ENCODE peak calls at places on chromosomes 1 and 21, in four cellular contexts. P is prostate gland, E is astrocyte of the spinal cord, D is testis. H is an unnamed sample.

GRCh38 chr1:39623053-39623452 is 16.4 kb downstream of the HEYL start:
- DNase-seq in E (no peak), P (no peak), D (peak; percentile 60), H (no peak)

GRCh38 chr1:33692216-33693188 is 171.4 kb upstream of the HMGB4 start:
- DNase-seq in P (no peak), D (no peak), E (no peak), H (no peak)

GRCh38 chr1:205604825-205605544 is 26.8 kb downstream of the ELK4 start:
- DNase-seq in E (no peak), D (no peak), P (no peak), H (no peak)

GRCh38 chr1:17239420-17239819 is 9.5 kb upstream of the PADI3 start:
- DNase-seq in P (no peak), E (peak; percentile 96), D (peak; percentile 82), H (peak; percentile 30)

GRCh38 chr21:45822002-45822397 is 159.6 kb upstream of the COL6A1 start:
- DNase-seq in P (no peak), E (no peak), D (peak; percentile 4), H (no peak)

GRCh38 chr1:51989582-51990477 is 670 bp downstream of the RAB3B start:
- DNase-seq in D (no peak), P (no peak), E (no peak), H (no peak)

GRCh38 chr1:47508900-47509488 is 71.2 kb downstream of the FOXD2 start:
- DNase-seq in E (peak; percentile 31), P (no peak), D (no peak), H (no peak)

GRCh38 chr1:70922196-70922595 is 125.4 kb downstream of the PTGER3 start:
- DNase-seq in D (no peak), P (no peak), E (peak; percentile 2), H (no peak)

GRCh38 chr1:206952182-206952581 is 5.9 kb upstream of the PIGR start:
- DNase-seq in D (no peak), P (no peak), E (no peak), H (no peak)

GRCh38 chr1:68120136-68120791 is 69.8 kb upstream of the DIRAS3 start:
- DNase-seq in P (peak; percentile 66), E (peak; percentile 87), D (peak; percentile 75), H (no peak)

GRCh38 chr1:206002833-206003532 is at the start of gene RAB7B:
- DNase-seq in D (peak; percentile 80), E (peak; percentile 59), P (peak; percentile 61), H (no peak)

GRCh38 chr1:161115132-161115711 is 2.6 kb downstream of the PFDN2 start:
- DNase-seq in E (peak; percentile 93), D (no peak), P (no peak), H (no peak)

GRCh38 chr1:161121042-161121441 is 3.1 kb downstream of the NIT1 start:
- DNase-seq in P (no peak), D (no peak), E (no peak), H (no peak)

GRCh38 chr1:161119017-161119378 is 1.1 kb downstream of the NIT1 start:
- DNase-seq in E (no peak), D (no peak), P (no peak), H (no peak)

GRCh38 chr1:161119379-161120061 is 1.6 kb downstream of the NIT1 start:
- DNase-seq in E (peak; percentile 69), D (no peak), P (no peak), H (no peak)

DNA sequence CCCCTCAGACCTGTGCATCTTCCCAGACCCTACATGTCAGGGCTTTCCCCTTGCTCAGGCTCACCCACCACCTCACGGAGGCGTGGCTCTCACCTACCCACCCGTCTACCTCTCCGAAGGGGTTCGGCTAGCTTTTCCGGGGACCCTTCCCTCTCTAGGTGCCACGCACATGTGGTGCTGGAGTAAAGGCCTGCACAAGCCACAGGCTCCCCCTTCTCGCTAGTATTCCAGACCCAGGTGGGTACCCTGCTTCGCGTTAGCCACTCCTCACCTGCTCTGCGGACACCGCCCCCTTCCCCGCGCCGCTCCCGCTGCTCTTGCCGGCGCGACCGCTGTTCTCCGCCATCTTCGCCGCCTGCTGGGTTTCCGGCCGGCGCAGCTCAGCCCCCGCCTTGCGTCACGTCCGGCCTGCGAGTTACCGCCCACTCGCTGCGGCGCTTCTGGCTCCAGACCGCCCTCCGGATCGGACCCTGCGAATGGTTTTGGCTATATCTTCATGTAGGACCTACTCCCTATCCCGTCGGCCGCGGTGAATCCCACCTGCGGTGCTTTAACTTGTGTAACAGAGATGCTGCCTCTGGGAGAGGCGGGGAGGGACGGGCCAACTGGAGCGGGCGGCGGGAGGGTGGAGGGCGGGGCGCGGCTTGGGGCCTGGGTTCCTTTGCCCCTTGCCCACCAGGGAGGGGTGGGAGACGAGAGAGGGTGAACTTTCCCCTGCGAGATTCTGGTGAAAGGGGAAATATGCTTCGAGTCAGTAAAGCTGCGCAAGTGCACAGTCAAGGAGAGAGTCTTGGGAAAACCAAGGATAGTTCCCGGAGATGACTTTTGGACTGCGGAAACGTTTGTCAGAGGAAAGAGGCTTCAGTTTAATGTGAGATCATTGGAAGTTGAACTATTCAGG is at the start of the genes NIT1 and PFDN2:
- DNase-seq in E (peak; percentile 90), P (peak; percentile 79), D (peak; percentile 92), H (peak; percentile 92)
- TF ChIP-seq CTCF in E (no peak), P (no peak), D (no peak), H (no peak)

GRCh38 chr1:61079898-61080336 is 2.4 kb upstream of the NFIA start:
- DNase-seq in P (peak; percentile 81), D (peak; percentile 90), E (peak; percentile 86), H (no peak)
- TF ChIP-seq CTCF in P (no peak), D (peak; percentile 16), E (peak; percentile 35), H (peak; percentile 41)

DNA sequence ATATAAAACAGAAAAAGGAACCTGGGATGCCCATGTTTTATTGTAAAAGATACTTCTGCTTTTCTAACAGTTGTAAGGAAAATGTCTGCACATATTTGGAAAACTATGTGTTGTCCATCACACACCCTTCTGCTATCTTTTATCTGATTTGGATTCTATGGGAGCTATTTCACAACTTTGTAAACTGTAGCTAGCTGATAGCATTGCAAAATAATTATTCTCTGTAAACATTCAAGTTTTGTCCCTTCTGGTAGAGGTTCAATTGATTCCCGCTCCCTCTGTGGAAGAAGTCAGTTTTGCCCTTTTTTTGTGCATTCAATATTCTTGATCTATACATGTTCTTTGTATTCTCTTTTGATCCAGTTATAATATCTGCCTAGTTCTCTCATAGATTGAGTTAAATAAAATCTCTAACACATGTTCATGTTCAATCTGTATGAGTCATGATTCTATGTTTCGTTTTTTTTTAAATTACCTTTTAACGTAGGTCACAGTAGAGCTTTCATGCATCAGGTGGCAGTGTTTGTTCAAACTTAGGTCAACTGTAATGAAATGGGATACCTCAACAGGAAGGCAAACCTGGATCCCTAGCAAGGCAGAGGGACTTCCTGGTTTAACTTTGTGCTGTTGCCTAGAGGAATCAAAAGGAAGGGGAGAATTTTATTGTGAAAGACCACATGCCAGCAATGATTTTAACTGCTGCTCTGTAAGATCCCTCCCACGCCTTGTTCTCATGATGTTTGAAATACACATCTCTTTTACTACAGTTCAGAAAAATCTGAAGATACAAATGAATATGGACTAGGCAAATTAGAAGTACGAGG is 26.0 kb upstream of the BCL9 start:
- DNase-seq in E (peak; percentile 58), D (no peak), P (peak; percentile 77), H (no peak)
- TF ChIP-seq CTCF in E (no peak), D (no peak), P (no peak), H (no peak)

GRCh38 chr1:164519426-164519825 is 39.6 kb upstream of the PBX1 start:
- DNase-seq in P (no peak), E (no peak), D (no peak), H (no peak)

GRCh38 chr1:164518692-164519332 is 40.2 kb upstream of the PBX1 start:
- DNase-seq in P (no peak), E (no peak), D (no peak), H (no peak)

DNA sequence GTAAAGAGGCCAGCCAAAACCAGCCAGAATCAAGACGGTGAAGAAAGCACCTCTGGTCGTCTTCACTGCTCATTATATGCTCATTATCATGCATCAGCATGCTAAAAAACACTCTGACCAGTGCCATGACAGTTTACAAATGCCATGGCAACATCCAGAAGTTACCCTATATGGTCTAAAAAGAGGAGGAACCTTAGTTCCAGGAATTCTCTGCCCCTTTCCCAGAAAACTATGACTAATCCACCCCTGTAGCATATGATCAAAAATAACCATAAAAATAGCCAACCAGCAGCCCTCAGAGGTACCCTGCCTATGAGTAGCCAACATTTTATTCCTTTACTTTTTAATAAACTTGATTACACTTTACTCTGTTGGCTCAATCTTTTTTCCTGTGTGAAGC is 34.2 kb upstream of the PBX1 start:
- DNase-seq in P (no peak), E (peak; percentile 38), D (no peak), H (no peak)
- TF ChIP-seq CTCF in P (no peak), E (no peak), D (no peak), H (no peak)

DNA sequence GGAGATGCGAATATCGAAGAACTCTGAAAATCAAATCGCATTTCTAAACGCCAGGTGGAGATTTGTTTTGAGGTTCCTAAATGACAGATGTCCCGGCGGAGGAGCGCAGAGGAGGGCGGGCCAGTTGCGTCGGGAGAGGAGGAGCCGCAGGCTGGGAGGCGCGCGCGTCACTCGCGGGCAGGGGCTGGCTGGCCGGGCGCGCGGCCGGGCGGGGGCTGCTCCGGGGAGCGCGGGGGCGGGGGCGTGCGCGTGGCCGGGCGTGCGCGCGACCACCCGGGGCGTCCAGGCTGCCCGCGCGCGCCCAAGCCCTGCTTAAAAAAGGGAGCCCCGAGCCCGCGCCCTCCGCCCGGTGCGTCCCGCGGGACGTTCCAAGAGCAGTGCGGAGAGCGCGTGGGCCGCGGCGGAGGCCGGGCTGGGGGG is 47.3 kb downstream of the H3-3A start:
- DNase-seq in D (peak; percentile 94), P (peak; percentile 91), E (peak; percentile 77), H (peak; percentile 99)
- TF ChIP-seq CTCF in D (no peak), P (no peak), E (no peak), H (peak; percentile 1)

GRCh38 chr1:94817697-94818096 is 2.5 kb upstream of the SLC44A3 start:
- DNase-seq in D (no peak), P (no peak), E (no peak), H (no peak)

GRCh38 chr1:94821636-94822305 is 1.6 kb downstream of the SLC44A3 start:
- DNase-seq in E (no peak), D (no peak), P (no peak), H (no peak)

GRCh38 chr1:94820918-94821317 is 761 bp downstream of the SLC44A3 start:
- DNase-seq in E (no peak), P (no peak), D (no peak), H (no peak)

GRCh38 chr1:94819584-94819944 is 593 bp upstream of the SLC44A3 start:
- DNase-seq in E (no peak), D (no peak), P (no peak), H (no peak)

GRCh38 chr1:94819945-94820746 is at the start of gene SLC44A3:
- DNase-seq in D (peak; percentile 28), E (peak; percentile 45), P (peak; percentile 31), H (peak; percentile 30)
- TF ChIP-seq CTCF in D (no peak), E (peak; percentile 43), P (no peak), H (no peak)